ENCODE peak calls at places on chromosomes 16 and 17, in five cellular contexts. C is IMR-90, T is fibroblast of lung, K is HepG2, B is SK-N-SH. P is an unnamed sample.

GRCh38 chr16:87028481-87029320 is 288.5 kb downstream of the C16orf95 start:
- DNase-seq in B (no peak), C (no peak), T (no peak), K (no peak), P (peak; percentile 89)

GRCh38 chr17:58913971-58914769 is 158.5 kb downstream of the PPM1E start:
- DNase-seq in T (peak; percentile 6), K (no peak), C (peak; percentile 51), B (no peak), P (no peak)

GRCh38 chr16:66293932-66294331 is 72.6 kb upstream of the CDH5 start:
- DNase-seq in B (no peak), T (no peak), C (no peak), K (no peak), P (no peak)

GRCh38 chr17:39174907-39175694 is 9.1 kb upstream of the ARL5C start:
- DNase-seq in B (peak; percentile 93), T (peak; percentile 37), K (peak; percentile 65), C (peak; percentile 60), P (peak; percentile 95)

GRCh38 chr17:45320349-45320930 is 3.6 kb upstream of the MAP3K14 start:
- DNase-seq in T (peak; percentile 90), B (no peak), K (no peak), C (peak; percentile 56), P (no peak)

GRCh38 chr17:66283296-66283934 is 19.0 kb upstream of the PRKCA start:
- DNase-seq in T (no peak), K (no peak), B (no peak), C (no peak), P (no peak)

GRCh38 chr16:28010671-28011070 is 52.8 kb downstream of the GSG1L start:
- DNase-seq in K (no peak), B (no peak), T (no peak), C (peak; percentile 4), P (peak; percentile 93)

GRCh38 chr17:7849185-7850117 is 5.4 kb upstream of the TMEM88 start:
- DNase-seq in T (no peak), C (no peak), B (no peak), K (no peak), P (no peak)

GRCh38 chr17:81518785-81519283 is 6.2 kb upstream of the ACTG1 start:
- DNase-seq in K (no peak), C (no peak), T (no peak), B (no peak), P (peak; percentile 97)

GRCh38 chr16:57627184-57627871 is 1.1 kb upstream of the ADGRG1 start:
- DNase-seq in K (peak; percentile 42), C (peak; percentile 85), B (peak; percentile 59), T (peak; percentile 91), P (peak; percentile 96)

GRCh38 chr16:30417447-30418349 is 10.3 kb downstream of the ZNF771 start:
- DNase-seq in B (peak; percentile 93), C (peak; percentile 88), K (no peak), T (peak; percentile 93), P (peak; percentile 97)

GRCh38 chr16:50532576-50532975 is 15.6 kb upstream of the NKD1 start:
- DNase-seq in K (no peak), C (no peak), B (no peak), T (no peak), P (no peak)

GRCh38 chr16:4244254-4244812 is 2.5 kb upstream of the SRL start:
- DNase-seq in C (peak; percentile 10), B (no peak), T (no peak), K (no peak), P (no peak)

GRCh38 chr17:72725432-72726068 is 366.9 kb downstream of the SLC39A11 start:
- DNase-seq in K (peak; percentile 66), B (peak; percentile 78), T (peak; percentile 55), C (peak; percentile 66), P (no peak)

DNA sequence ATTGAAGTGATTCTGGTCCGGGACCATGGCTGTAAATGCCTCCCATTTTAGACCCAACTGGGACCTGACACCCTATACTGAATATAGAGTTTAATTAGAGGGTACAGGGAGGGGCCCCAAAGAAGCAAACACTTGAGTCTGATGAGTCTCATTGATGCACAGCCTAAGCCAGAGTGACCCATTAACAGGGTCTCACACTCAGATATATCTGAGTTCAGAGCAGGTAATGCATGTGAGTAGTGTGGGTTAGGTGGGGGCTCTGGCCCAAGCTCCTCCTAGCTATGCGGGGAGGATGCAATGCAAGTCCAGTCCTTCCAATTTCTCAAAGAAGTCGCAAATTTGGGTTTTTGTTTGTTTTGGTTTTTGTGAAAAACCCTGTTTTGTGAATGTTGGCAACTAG is 17.1 kb upstream of the MARCHF10 start:
- DNase-seq in K (no peak), C (no peak), B (no peak), T (no peak), P (no peak)
- H2AFZ ChIP-seq in K (no peak overlapping the region), C (peak overlapping the region; percentile 77), B (peak overlapping the region; percentile 61), T (peak overlapping the region; percentile 13), P (peak overlapping the region; percentile 49)

DNA sequence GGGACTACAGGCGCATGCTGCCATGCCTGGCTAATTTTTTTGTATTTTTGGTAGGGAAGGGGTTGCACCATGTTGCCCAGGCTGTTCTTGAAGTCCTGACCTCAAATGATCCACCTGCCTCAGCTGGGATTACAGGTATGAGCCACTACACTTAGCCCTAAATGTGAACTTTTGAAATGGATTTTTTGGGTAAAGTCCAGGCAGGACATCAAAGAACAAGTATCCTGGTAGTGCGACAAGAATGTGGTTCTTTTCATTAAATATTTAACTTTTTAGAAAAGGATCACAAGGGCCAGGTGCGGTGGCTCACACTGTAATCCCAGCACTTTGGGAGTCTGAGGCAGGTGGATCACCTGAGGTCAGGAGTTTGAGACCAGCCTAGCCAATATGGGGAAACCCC is 15.3 kb upstream of the NBR1 start:
- DNase-seq in T (no peak), B (no peak), C (no peak), K (no peak), P (no peak)
- H2AFZ ChIP-seq in T (no peak overlapping the region), B (no peak overlapping the region), C (no peak overlapping the region), K (no peak overlapping the region), P (no peak overlapping the region)

GRCh38 chr16:12211870-12212690 is 235.5 kb downstream of the SNX29 start:
- DNase-seq in K (peak; percentile 98), C (no peak), B (no peak), T (no peak), P (no peak)
- H2AFZ ChIP-seq in K (peak overlapping the region; percentile 55), C (no peak overlapping the region), B (no peak overlapping the region), T (no peak overlapping the region), P (no peak overlapping the region)

GRCh38 chr16:74622005-74622404 is 15.1 kb upstream of the GLG1 start:
- DNase-seq in B (no peak), K (no peak), C (no peak), T (no peak), P (no peak)
- H2AFZ ChIP-seq in B (no peak overlapping the region), K (no peak overlapping the region), C (no peak overlapping the region), T (no peak overlapping the region), P (no peak overlapping the region)

GRCh38 chr17:47652570-47652969 is 2.9 kb downstream of the KPNB1 start:
- DNase-seq in C (peak; percentile 13), T (no peak), B (no peak), K (no peak), P (peak; percentile 19)

GRCh38 chr17:47651704-47652103 is 2.0 kb downstream of the KPNB1 start:
- DNase-seq in B (no peak), K (no peak), C (no peak), T (no peak), P (no peak)

GRCh38 chr17:47649153-47649971 is at the start of gene KPNB1:
- DNase-seq in K (peak; percentile 100), C (peak; percentile 100), B (peak; percentile 95), T (peak; percentile 100), P (peak; percentile 98)

GRCh38 chr17:47650525-47651522 is 1.1 kb downstream of the KPNB1 start:
- DNase-seq in C (peak; percentile 94), B (peak; percentile 98), K (peak; percentile 96), T (peak; percentile 96), P (peak; percentile 95)

GRCh38 chr17:47649972-47650524 is 329 bp downstream of the KPNB1 start:
- DNase-seq in C (no peak), T (no peak), B (no peak), K (no peak), P (peak; percentile 80)
- H2AFZ ChIP-seq in C (peak overlapping the region; percentile 85), T (no peak overlapping the region), B (no peak overlapping the region), K (no peak overlapping the region), P (no peak overlapping the region)

GRCh38 chr17:14310101-14310500 is 9.2 kb downstream of the HS3ST3B1 start:
- DNase-seq in T (no peak), K (no peak), B (no peak), C (no peak), P (no peak)
- H2AFZ ChIP-seq in T (no peak overlapping the region), K (no peak overlapping the region), B (no peak overlapping the region), C (peak overlapping the region; percentile 25), P (peak overlapping the region; percentile 85)